ENCODE peak calls at places on chromosome 20, in ten cellular contexts. M is ovary, Q is adrenal gland, J is astrocyte of the spinal cord, D is stomach, X is B cell, B is nephron progenitor cell, S is epithelial cell of esophagus, R is MM.1S, E is heart right ventricle. C is an unnamed sample.

GRCh38 chr20:38617011-38617829 is 15.6 kb downstream of the ARHGAP40 start:
- DNase-seq in J (no peak), D (no peak), Q (no peak), R (no peak), M (no peak), S (peak), B (no peak), X (no peak), E (no peak), C (peak)

GRCh38 chr20:58891076-58891685 is 38.7 kb downstream of the GNAS start:
- DNase-seq in S (peak), B (peak), D (peak), Q (peak), X (peak), J (peak), M (peak), R (peak), E (peak), C (peak)

GRCh38 chr20:45337367-45338120 is 10.7 kb downstream of the SDC4 start:
- DNase-seq in D (peak), Q (peak), S (peak), X (no peak), M (peak), B (no peak), J (peak), E (peak), R (no peak), C (peak)

GRCh38 chr20:17622851-17623508 is 53.1 kb downstream of the DSTN start:
- DNase-seq in M (peak), S (no peak), R (no peak), E (no peak), J (no peak), B (no peak), X (no peak), Q (no peak), D (no peak), C (no peak)

GRCh38 chr20:10625641-10626040 is 48.2 kb downstream of the JAG1 start:
- DNase-seq in D (no peak), X (no peak), E (no peak), J (no peak), S (peak), R (no peak), B (no peak), Q (no peak), M (no peak), C (no peak)

GRCh38 chr20:23749746-23750145 is 989 bp downstream of the CST1 start:
- DNase-seq in R (no peak), M (no peak), B (no peak), X (no peak), J (no peak), Q (no peak), E (no peak), D (no peak), S (no peak), C (no peak)

GRCh38 chr20:21167261-21167660 is 41.4 kb downstream of the KIZ start:
- DNase-seq in D (no peak), E (no peak), R (no peak), B (no peak), X (no peak), J (no peak), M (no peak), Q (no peak), S (no peak), C (no peak)

GRCh38 chr20:14334306-14334930 is 3.0 kb downstream of the FLRT3 start:
- DNase-seq in B (peak), J (peak), E (no peak), S (peak), M (peak), D (peak), R (peak), Q (peak), X (peak), C (peak)

GRCh38 chr20:44137210-44137781 is 49.7 kb downstream of the JPH2 start:
- DNase-seq in R (no peak), Q (no peak), E (peak), S (peak), M (peak), B (peak), J (no peak), X (no peak), D (no peak), C (peak)

GRCh38 chr20:20024942-20025341 is 7.8 kb downstream of the NAA20 start:
- DNase-seq in E (no peak), S (no peak), R (no peak), D (no peak), B (no peak), Q (no peak), M (no peak), X (no peak), J (peak), C (no peak)

DNA sequence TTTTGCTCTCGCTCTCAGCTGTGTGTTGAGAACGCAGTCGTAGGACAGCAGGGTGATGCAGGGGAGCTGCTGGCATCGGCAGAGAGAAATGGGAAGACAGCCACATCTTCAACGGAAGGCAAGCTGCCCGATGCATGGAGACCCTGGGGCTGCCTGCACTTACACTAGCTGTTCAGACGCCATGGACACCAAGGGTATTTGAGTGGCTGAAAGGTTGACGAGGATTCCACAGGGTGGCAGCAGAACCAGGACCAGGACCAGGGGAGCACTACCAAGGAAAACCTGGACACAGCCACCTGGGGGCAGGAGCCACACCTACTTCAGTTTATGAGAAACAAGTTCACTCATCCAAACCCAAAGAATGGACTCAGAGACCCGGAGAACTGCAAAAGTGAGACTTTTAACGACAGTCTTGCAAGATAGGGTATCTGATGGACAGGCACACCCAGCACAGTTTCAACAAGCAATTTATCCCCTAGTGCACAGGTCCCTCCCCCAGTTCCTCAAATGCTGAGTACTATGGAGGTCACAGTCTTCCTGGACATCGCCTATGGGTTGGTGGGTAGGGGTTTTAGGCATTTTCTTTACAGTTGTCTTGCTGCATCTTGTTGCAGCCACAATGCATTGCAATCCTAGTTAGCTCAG is 56.3 kb upstream of the ENTPD6 start:
- DNase-seq in D (no peak), B (no peak), S (peak), X (no peak), Q (no peak), M (no peak), J (no peak), R (no peak), E (no peak), C (peak)
- TF ChIP-seq CTCF in D (peak), B (no peak), S (peak), X (no peak), Q (peak), M (no peak), J (no peak), R (no peak), E (no peak), C (no peak)

DNA sequence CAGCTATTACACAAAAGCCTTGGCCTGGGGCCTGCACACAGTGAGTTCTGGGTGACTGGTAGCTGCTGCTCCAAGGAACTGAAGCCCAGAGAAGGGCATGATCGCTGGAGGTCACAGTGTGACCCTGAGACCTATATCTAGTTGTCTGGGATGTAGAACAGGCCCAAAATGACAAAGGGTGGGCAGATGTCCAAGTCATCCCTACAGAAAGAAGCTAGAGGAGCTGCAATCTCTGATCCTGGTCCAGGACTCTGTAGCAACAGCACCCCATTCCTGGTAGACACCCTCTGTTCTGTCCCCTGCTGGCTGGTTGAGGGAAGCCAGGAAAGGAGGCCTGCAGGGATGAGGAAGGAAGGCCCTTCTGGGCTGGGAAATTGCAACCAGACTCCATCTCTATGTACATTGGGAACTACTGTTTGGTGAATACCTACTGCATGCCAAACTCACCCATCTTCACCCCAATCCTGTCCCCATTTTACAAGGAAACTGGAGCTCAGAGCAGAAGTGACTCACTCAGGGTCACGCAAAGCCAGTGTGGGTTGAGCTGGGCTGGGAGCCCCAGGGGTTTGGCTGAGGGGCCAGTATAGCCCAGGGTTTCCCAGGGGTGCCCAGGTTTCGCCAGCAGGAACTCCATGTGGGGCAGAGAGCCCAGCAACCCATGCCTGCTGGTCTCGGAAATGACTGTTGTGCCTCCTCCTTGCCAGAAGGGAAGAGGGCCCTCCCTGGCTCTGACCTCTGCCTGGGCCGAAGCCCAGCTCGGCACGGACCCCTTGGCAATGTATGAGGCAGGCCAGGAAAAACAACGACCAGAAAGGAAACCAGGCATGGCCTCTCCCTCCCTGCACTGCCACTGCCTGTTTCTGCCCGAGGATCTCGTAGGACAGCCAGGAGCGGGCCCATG is 44.9 kb upstream of the TLDC2 start:
- DNase-seq in D (no peak), B (no peak), X (no peak), J (no peak), E (peak), S (no peak), Q (peak), M (peak), R (no peak), C (no peak)
- TF ChIP-seq CTCF in D (no peak), B (no peak), X (no peak), J (peak), E (peak), S (peak), Q (peak), M (no peak), R (peak), C (no peak)

DNA sequence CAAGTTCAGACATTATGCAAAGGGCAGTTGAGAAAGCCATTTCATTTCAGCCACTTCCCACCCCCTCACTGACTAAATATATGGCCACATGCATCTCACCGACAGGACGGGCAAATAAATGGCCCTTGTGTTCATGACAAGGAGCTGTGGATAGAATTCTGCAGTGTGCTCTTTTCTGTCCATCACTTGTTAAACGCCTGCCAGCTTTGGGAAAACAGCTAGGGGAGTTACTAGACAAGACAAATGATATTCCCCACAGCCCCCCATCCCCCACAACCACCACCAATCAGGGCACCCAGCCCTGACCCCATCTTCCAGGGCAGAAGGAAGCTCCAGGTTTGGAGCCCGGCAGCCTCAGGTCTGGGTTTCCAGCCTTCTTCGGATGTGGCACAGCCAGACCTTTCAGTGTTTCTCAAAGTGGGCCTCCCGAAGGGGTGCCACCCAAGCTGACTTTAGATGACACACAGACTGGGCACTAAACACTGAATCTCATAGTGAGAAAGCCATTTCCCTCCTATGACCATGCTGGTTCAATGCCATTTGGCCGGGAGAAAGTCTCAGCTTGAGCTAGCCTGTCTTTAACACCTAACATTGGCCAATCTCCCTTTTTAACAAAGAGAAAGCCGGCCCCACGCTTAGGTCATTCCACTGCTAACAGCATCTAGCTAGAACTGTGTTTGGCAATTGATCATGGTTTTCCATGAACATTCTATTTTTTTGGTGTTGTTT is 4.0 kb upstream of the RIPOR3 start:
- DNase-seq in J (no peak), M (no peak), S (no peak), Q (no peak), D (no peak), R (no peak), X (no peak), E (no peak), B (peak), C (no peak)
- TF ChIP-seq CTCF in J (no peak), M (no peak), S (no peak), Q (no peak), D (no peak), R (no peak), X (no peak), E (no peak), B (no peak), C (no peak)

DNA sequence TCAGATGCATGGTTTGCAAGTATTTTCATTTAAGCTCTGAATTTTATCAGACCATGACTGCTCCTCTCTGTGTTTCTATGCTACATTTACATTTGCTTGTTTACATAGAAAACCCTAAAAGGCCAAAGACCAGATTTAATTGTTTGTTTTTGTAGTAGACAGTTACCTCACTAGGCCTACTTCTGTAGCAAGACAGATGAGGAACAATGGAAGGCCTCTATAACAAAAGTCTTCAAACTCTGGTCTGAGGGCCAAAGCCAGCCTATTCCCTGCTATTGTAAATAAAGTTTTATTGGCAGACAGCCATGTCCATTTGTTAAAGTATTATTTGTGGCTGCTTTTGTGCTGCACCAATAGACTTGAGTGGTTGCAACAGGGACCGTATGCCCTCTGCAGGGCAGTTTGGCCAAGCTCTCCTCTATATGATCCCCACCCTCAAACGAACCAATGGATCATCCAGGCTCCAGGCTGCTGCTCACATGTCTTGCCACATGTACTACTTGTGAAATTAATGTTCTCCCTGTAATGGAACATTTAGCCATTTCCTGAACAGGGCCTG is 182.0 kb downstream of the DOK5 start:
- DNase-seq in B (no peak), J (no peak), S (no peak), E (no peak), X (no peak), D (no peak), Q (no peak), M (no peak), R (no peak), C (no peak)
- TF ChIP-seq CTCF in B (no peak), J (no peak), S (no peak), E (no peak), X (no peak), D (no peak), Q (no peak), M (no peak), R (no peak), C (no peak)

GRCh38 chr20:48486065-48486464 is 341.7 kb downstream of the PREX1 start:
- DNase-seq in R (no peak), D (no peak), J (no peak), E (no peak), B (no peak), S (no peak), X (no peak), M (no peak), Q (no peak), C (no peak)

GRCh38 chr20:48492188-48493070 is 335.4 kb downstream of the PREX1 start:
- DNase-seq in J (no peak), E (no peak), Q (no peak), X (no peak), M (no peak), R (no peak), D (peak), B (no peak), S (no peak), C (no peak)

GRCh38 chr20:48490976-48491657 is 336.7 kb downstream of the PREX1 start:
- DNase-seq in M (no peak), B (no peak), J (no peak), S (no peak), X (no peak), E (no peak), D (peak), Q (no peak), R (no peak), C (no peak)

GRCh38 chr20:48489656-48490055 is 338.1 kb downstream of the PREX1 start:
- DNase-seq in Q (no peak), X (no peak), R (no peak), J (no peak), D (no peak), B (no peak), M (no peak), E (no peak), S (no peak), C (no peak)

DNA sequence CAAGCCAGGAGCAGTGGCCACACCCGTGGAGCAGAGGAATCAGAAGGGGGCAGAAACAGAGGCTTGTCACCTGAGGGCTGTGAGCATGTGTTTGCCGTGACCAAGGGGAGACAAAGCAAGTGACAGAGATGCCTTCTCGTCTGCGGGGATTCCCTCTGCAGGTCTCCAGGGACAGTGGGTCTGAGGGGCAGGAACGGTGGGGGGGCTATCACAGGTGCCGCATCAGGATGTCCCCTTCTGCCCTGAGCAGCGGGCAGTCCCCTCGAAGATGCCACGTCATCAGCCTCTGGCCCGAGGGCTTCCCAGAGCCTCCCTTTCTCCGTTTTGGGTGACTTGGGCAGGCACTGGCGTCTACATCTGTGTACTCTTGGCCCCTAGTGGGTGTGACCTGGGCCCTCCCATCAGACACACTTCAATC is 338.7 kb downstream of the PREX1 start:
- DNase-seq in E (no peak), J (no peak), S (no peak), Q (no peak), X (peak), M (no peak), B (no peak), D (no peak), R (no peak), C (no peak)
- TF ChIP-seq CTCF in E (no peak), J (no peak), S (no peak), Q (no peak), X (no peak), M (no peak), B (no peak), D (no peak), R (no peak), C (no peak)

DNA sequence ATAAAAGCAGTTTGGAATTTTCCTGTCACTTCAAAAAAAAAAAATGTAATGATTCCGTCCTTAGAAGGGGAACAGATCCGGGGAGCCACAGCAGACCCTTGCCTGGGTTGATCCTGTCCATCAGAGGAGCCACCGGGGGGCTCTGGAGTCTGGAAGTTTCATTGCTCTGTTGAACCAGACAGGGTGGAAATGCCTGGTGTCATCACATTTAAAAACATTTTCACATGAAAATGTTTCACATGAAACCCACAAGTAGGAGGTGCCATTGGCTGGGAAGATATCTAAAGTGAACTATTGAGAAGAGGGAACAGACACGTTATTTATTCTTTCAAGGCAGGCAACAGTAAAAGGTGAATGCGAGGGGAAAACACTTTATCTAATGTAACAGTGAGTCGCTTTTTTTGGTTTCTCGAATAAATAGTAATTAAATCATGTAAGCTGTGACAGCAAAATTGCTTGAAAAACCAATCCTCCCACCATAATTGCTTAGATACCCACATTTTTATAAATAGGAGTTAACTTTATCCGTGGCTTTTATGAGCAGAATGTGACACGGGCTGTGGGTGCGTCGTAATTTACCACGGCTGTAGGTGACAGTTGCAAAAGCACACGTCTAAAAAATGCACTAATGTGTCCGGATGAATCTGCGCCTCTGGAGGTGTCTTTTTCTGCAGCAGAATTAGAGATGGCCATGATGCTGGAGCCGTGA is 323.4 kb downstream of the TAF4 start:
- DNase-seq in B (no peak), S (no peak), E (no peak), M (no peak), R (no peak), X (no peak), Q (no peak), D (no peak), J (peak), C (no peak)
- TF ChIP-seq CTCF in B (no peak), S (no peak), E (no peak), M (no peak), R (no peak), X (no peak), Q (no peak), D (no peak), J (no peak), C (no peak)

GRCh38 chr20:5509803-5510202 is 193.0 kb upstream of the PROKR2 start:
- DNase-seq in M (no peak), Q (no peak), X (no peak), B (no peak), S (no peak), D (no peak), J (no peak), R (no peak), E (no peak), C (no peak)

GRCh38 chr20:5508044-5508443 is 191.3 kb upstream of the PROKR2 start:
- DNase-seq in R (no peak), Q (no peak), E (no peak), M (no peak), B (no peak), D (no peak), X (no peak), J (no peak), S (no peak), C (no peak)

GRCh38 chr20:5504061-5504739 is 187.4 kb upstream of the PROKR2 start:
- DNase-seq in B (no peak), R (no peak), E (peak), D (no peak), X (no peak), S (no peak), Q (peak), M (no peak), J (peak), C (no peak)
- TF ChIP-seq CTCF in B (no peak), R (no peak), E (no peak), D (no peak), X (no peak), S (no peak), Q (no peak), M (no peak), J (no peak), C (no peak)